ENCODE peak calls at places on chromosome 19, in seven cellular contexts. One of them, this sample, is unnamed.

GRCh38 chr19:33146209-33146608 is 14.3 kb downstream of the WDR88 start:
- DNase-seq in nephron progenitor cell: no peak
- DNase-seq in stimulated activated CD8-positive, alpha-beta memory T cell treated with anti-CD3 and anti-CD28 coated beads, Interleukin-15, amount 100 ng/mL, for 24 hours: no peak
- DNase-seq in iris pigment epithelial cell: no peak
- DNase-seq in NCI-H187: no peak
- DNase-seq in EH: no peak
- DNase-seq in HT-29: no peak
- DNase-seq in this sample: no peak

GRCh38 chr19:1534972-1535371 is 11.1 kb downstream of the PLK5 start:
- DNase-seq in nephron progenitor cell: no peak
- DNase-seq in stimulated activated CD8-positive, alpha-beta memory T cell treated with anti-CD3 and anti-CD28 coated beads, Interleukin-15, amount 100 ng/mL, for 24 hours: no peak
- DNase-seq in iris pigment epithelial cell: no peak
- DNase-seq in NCI-H187: no peak
- DNase-seq in EH: no peak
- DNase-seq in HT-29: no peak
- DNase-seq in this sample: no peak

GRCh38 chr19:8614455-8614854 is 3.9 kb upstream of the ADAMTS10 start:
- DNase-seq in nephron progenitor cell: no peak
- DNase-seq in stimulated activated CD8-positive, alpha-beta memory T cell treated with anti-CD3 and anti-CD28 coated beads, Interleukin-15, amount 100 ng/mL, for 24 hours: no peak
- DNase-seq in iris pigment epithelial cell: no peak
- DNase-seq in NCI-H187: no peak
- DNase-seq in EH: no peak
- DNase-seq in HT-29: no peak
- DNase-seq in this sample: no peak

GRCh38 chr19:32558607-32559228 is 22.3 kb upstream of the PDCD5 start:
- DNase-seq in nephron progenitor cell: peak
- DNase-seq in stimulated activated CD8-positive, alpha-beta memory T cell treated with anti-CD3 and anti-CD28 coated beads, Interleukin-15, amount 100 ng/mL, for 24 hours: no peak
- DNase-seq in iris pigment epithelial cell: no peak
- DNase-seq in NCI-H187: no peak
- DNase-seq in EH: no peak
- DNase-seq in HT-29: no peak
- DNase-seq in this sample: no peak

GRCh38 chr19:18478545-18479311 is 40.8 kb upstream of the ISYNA1 start:
- DNase-seq in nephron progenitor cell: no peak
- DNase-seq in stimulated activated CD8-positive, alpha-beta memory T cell treated with anti-CD3 and anti-CD28 coated beads, Interleukin-15, amount 100 ng/mL, for 24 hours: peak
- DNase-seq in iris pigment epithelial cell: peak
- DNase-seq in NCI-H187: no peak
- DNase-seq in EH: peak
- DNase-seq in HT-29: peak
- DNase-seq in this sample: no peak

GRCh38 chr19:48623556-48624066 is 4.3 kb downstream of the SPHK2 start:
- DNase-seq in nephron progenitor cell: no peak
- DNase-seq in stimulated activated CD8-positive, alpha-beta memory T cell treated with anti-CD3 and anti-CD28 coated beads, Interleukin-15, amount 100 ng/mL, for 24 hours: no peak
- DNase-seq in iris pigment epithelial cell: no peak
- DNase-seq in NCI-H187: no peak
- DNase-seq in EH: no peak
- DNase-seq in HT-29: peak
- DNase-seq in this sample: no peak

GRCh38 chr19:1009976-1010538 is 9.8 kb downstream of the GRIN3B start:
- DNase-seq in nephron progenitor cell: no peak
- DNase-seq in stimulated activated CD8-positive, alpha-beta memory T cell treated with anti-CD3 and anti-CD28 coated beads, Interleukin-15, amount 100 ng/mL, for 24 hours: no peak
- DNase-seq in iris pigment epithelial cell: no peak
- DNase-seq in NCI-H187: no peak
- DNase-seq in EH: no peak
- DNase-seq in HT-29: no peak
- DNase-seq in this sample: no peak

GRCh38 chr19:40754611-40755247 is 3.7 kb downstream of the SNRPA start:
- DNase-seq in nephron progenitor cell: no peak
- DNase-seq in stimulated activated CD8-positive, alpha-beta memory T cell treated with anti-CD3 and anti-CD28 coated beads, Interleukin-15, amount 100 ng/mL, for 24 hours: no peak
- DNase-seq in iris pigment epithelial cell: peak
- DNase-seq in NCI-H187: no peak
- DNase-seq in EH: peak
- DNase-seq in HT-29: peak
- DNase-seq in this sample: no peak

GRCh38 chr19:14476663-14477401 is 1.7 kb upstream of the PTGER1 start:
- DNase-seq in nephron progenitor cell: no peak
- DNase-seq in stimulated activated CD8-positive, alpha-beta memory T cell treated with anti-CD3 and anti-CD28 coated beads, Interleukin-15, amount 100 ng/mL, for 24 hours: no peak
- DNase-seq in iris pigment epithelial cell: peak
- DNase-seq in NCI-H187: no peak
- DNase-seq in EH: peak
- DNase-seq in HT-29: peak
- DNase-seq in this sample: peak

GRCh38 chr19:17255150-17255621 is 9.4 kb downstream of the USHBP1 start:
- DNase-seq in nephron progenitor cell: no peak
- DNase-seq in stimulated activated CD8-positive, alpha-beta memory T cell treated with anti-CD3 and anti-CD28 coated beads, Interleukin-15, amount 100 ng/mL, for 24 hours: no peak
- DNase-seq in iris pigment epithelial cell: peak
- DNase-seq in NCI-H187: no peak
- DNase-seq in EH: no peak
- DNase-seq in HT-29: no peak
- DNase-seq in this sample: no peak

GRCh38 chr19:54179921-54180452 is 7.0 kb upstream of the TMC4 start:
- DNase-seq in nephron progenitor cell: peak
- DNase-seq in stimulated activated CD8-positive, alpha-beta memory T cell treated with anti-CD3 and anti-CD28 coated beads, Interleukin-15, amount 100 ng/mL, for 24 hours: no peak
- DNase-seq in iris pigment epithelial cell: peak
- DNase-seq in NCI-H187: peak
- DNase-seq in EH: peak
- DNase-seq in HT-29: peak
- DNase-seq in this sample: no peak

GRCh38 chr19:6238643-6239281 is 41.0 kb downstream of the MLLT1 start:
- DNase-seq in nephron progenitor cell: no peak
- DNase-seq in stimulated activated CD8-positive, alpha-beta memory T cell treated with anti-CD3 and anti-CD28 coated beads, Interleukin-15, amount 100 ng/mL, for 24 hours: no peak
- DNase-seq in iris pigment epithelial cell: peak
- DNase-seq in NCI-H187: no peak
- DNase-seq in EH: no peak
- DNase-seq in HT-29: no peak
- DNase-seq in this sample: peak

GRCh38 chr19:1221904-1222255 is 15.9 kb downstream of the CBARP start:
- DNase-seq in nephron progenitor cell: no peak
- DNase-seq in stimulated activated CD8-positive, alpha-beta memory T cell treated with anti-CD3 and anti-CD28 coated beads, Interleukin-15, amount 100 ng/mL, for 24 hours: no peak
- DNase-seq in iris pigment epithelial cell: no peak
- DNase-seq in NCI-H187: no peak
- DNase-seq in EH: no peak
- DNase-seq in HT-29: no peak
- DNase-seq in this sample: no peak

GRCh38 chr19:14114854-14115253 is 2.7 kb downstream of the PRKACA start:
- DNase-seq in nephron progenitor cell: peak
- DNase-seq in stimulated activated CD8-positive, alpha-beta memory T cell treated with anti-CD3 and anti-CD28 coated beads, Interleukin-15, amount 100 ng/mL, for 24 hours: no peak
- DNase-seq in iris pigment epithelial cell: no peak
- DNase-seq in NCI-H187: no peak
- DNase-seq in EH: peak
- DNase-seq in HT-29: no peak
- DNase-seq in this sample: no peak

GRCh38 chr19:17624314-17624991 is 63.7 kb downstream of the UNC13A start:
- DNase-seq in nephron progenitor cell: no peak
- DNase-seq in stimulated activated CD8-positive, alpha-beta memory T cell treated with anti-CD3 and anti-CD28 coated beads, Interleukin-15, amount 100 ng/mL, for 24 hours: no peak
- DNase-seq in iris pigment epithelial cell: no peak
- DNase-seq in NCI-H187: no peak
- DNase-seq in EH: no peak
- DNase-seq in HT-29: no peak
- DNase-seq in this sample: no peak

GRCh38 chr19:55626350-55626749 is 2.0 kb upstream of the ZNF784 start:
- DNase-seq in nephron progenitor cell: no peak
- DNase-seq in stimulated activated CD8-positive, alpha-beta memory T cell treated with anti-CD3 and anti-CD28 coated beads, Interleukin-15, amount 100 ng/mL, for 24 hours: no peak
- DNase-seq in iris pigment epithelial cell: no peak
- DNase-seq in NCI-H187: no peak
- DNase-seq in EH: no peak
- DNase-seq in HT-29: no peak
- DNase-seq in this sample: no peak

GRCh38 chr19:17500447-17501198 is 10.8 kb upstream of the PGLS start:
- DNase-seq in nephron progenitor cell: no peak
- DNase-seq in stimulated activated CD8-positive, alpha-beta memory T cell treated with anti-CD3 and anti-CD28 coated beads, Interleukin-15, amount 100 ng/mL, for 24 hours: no peak
- DNase-seq in iris pigment epithelial cell: no peak
- DNase-seq in NCI-H187: no peak
- DNase-seq in EH: no peak
- DNase-seq in HT-29: no peak
- DNase-seq in this sample: no peak

GRCh38 chr19:35290381-35291135 is 1.4 kb upstream of the MAG start:
- DNase-seq in nephron progenitor cell: no peak
- DNase-seq in stimulated activated CD8-positive, alpha-beta memory T cell treated with anti-CD3 and anti-CD28 coated beads, Interleukin-15, amount 100 ng/mL, for 24 hours: no peak
- DNase-seq in iris pigment epithelial cell: no peak
- DNase-seq in NCI-H187: no peak
- DNase-seq in EH: no peak
- DNase-seq in HT-29: no peak
- DNase-seq in this sample: no peak

GRCh38 chr19:38193445-38193844 is 30.6 kb downstream of the DPF1 start:
- DNase-seq in nephron progenitor cell: no peak
- DNase-seq in stimulated activated CD8-positive, alpha-beta memory T cell treated with anti-CD3 and anti-CD28 coated beads, Interleukin-15, amount 100 ng/mL, for 24 hours: no peak
- DNase-seq in iris pigment epithelial cell: no peak
- DNase-seq in NCI-H187: peak
- DNase-seq in EH: no peak
- DNase-seq in HT-29: peak
- DNase-seq in this sample: no peak

GRCh38 chr19:15378529-15379082 is 981 bp downstream of the AKAP8 start:
- DNase-seq in nephron progenitor cell: peak
- DNase-seq in stimulated activated CD8-positive, alpha-beta memory T cell treated with anti-CD3 and anti-CD28 coated beads, Interleukin-15, amount 100 ng/mL, for 24 hours: peak
- DNase-seq in iris pigment epithelial cell: peak
- DNase-seq in NCI-H187: no peak
- DNase-seq in EH: peak
- DNase-seq in HT-29: peak
- DNase-seq in this sample: peak

GRCh38 chr19:51621178-51621577 is 9.0 kb downstream of the SIGLEC5 start:
- DNase-seq in nephron progenitor cell: no peak
- DNase-seq in stimulated activated CD8-positive, alpha-beta memory T cell treated with anti-CD3 and anti-CD28 coated beads, Interleukin-15, amount 100 ng/mL, for 24 hours: no peak
- DNase-seq in iris pigment epithelial cell: no peak
- DNase-seq in NCI-H187: no peak
- DNase-seq in EH: no peak
- DNase-seq in HT-29: no peak
- DNase-seq in this sample: no peak

GRCh38 chr19:6521718-6522646 is 8.8 kb upstream of the TNFSF9 start:
- DNase-seq in nephron progenitor cell: no peak
- DNase-seq in stimulated activated CD8-positive, alpha-beta memory T cell treated with anti-CD3 and anti-CD28 coated beads, Interleukin-15, amount 100 ng/mL, for 24 hours: no peak
- DNase-seq in iris pigment epithelial cell: peak
- DNase-seq in NCI-H187: no peak
- DNase-seq in EH: peak
- DNase-seq in HT-29: no peak
- DNase-seq in this sample: no peak